ENCODE peak calls at places on chromosomes 6 and 20, in six cellular contexts. W is mucosa of descending colon, H is endodermal cell, R is nucleus accumbens, D is NCI-H69, L is hypothalamus. B is an unnamed sample.

GRCh38 chr6:119052292-119052889 is 26.1 kb downstream of the FAM184A start:
- DNase-seq in W (no peak), H (no peak), R (no peak), D (peak; percentile 84), L (no peak), B (no peak)

GRCh38 chr6:17032595-17033591 is 69.0 kb upstream of the STMND1 start:
- DNase-seq in W (no peak), H (no peak), R (peak; percentile 52), D (peak; percentile 74), L (peak; percentile 46), B (no peak)

GRCh38 chr6:51268666-51269065 is 450.0 kb downstream of the TFAP2B start:
- DNase-seq in W (no peak), H (no peak), R (no peak), D (no peak), L (no peak), B (no peak)

GRCh38 chr6:17057322-17057721 is 44.5 kb upstream of the STMND1 start:
- DNase-seq in W (no peak), H (no peak), R (peak; percentile 9), D (no peak), L (no peak), B (no peak)

GRCh38 chr6:130020106-130020851 is 1.9 kb downstream of the L3MBTL3 start:
- DNase-seq in W (peak; percentile 72), H (peak; percentile 68), R (peak; percentile 4), D (peak; percentile 28), L (no peak), B (peak; percentile 42)

GRCh38 chr6:13953061-13953705 is 28.4 kb downstream of the RNF182 start:
- DNase-seq in W (no peak), H (no peak), R (no peak), D (no peak), L (no peak), B (no peak)

GRCh38 chr6:53066059-53066406 is 829 bp downstream of the FBXO9 start:
- DNase-seq in W (peak; percentile 77), H (peak; percentile 71), R (peak; percentile 42), D (peak; percentile 79), L (peak; percentile 47), B (peak; percentile 14)

GRCh38 chr20:21511485-21511849 is 2.4 kb downstream of the NKX2-2 start:
- DNase-seq in W (no peak), H (peak; percentile 53), R (no peak), D (no peak), L (peak; percentile 34), B (no peak)